ENCODE peak calls at places on chromosomes 1 and 21, in nine cellular contexts. F is RWPE1; T is cardiac muscle cell; K is fibroblast of lung; M is K562; O is HL-60; E is AG04450; C is CD8-positive, alpha-beta T cell; V is pancreas. W is an unnamed sample.

GRCh38 chr1:3651939-3652537 is at the start of gene TP73:
- DNase-seq in K (peak; percentile 9), M (peak; percentile 78), O (no peak), E (no peak), F (no peak), V (no peak), T (no peak), C (no peak), W (no peak)

GRCh38 chr1:55233149-55233777 is 18.1 kb upstream of the USP24 start:
- DNase-seq in F (no peak), T (no peak), C (no peak), M (no peak), V (no peak), K (peak; percentile 13), O (no peak), E (no peak), W (no peak)

GRCh38 chr1:2638466-2639115 is 5.8 kb upstream of the MMEL1 start:
- DNase-seq in F (no peak), C (no peak), T (no peak), V (no peak), O (no peak), K (no peak), M (no peak), E (no peak), W (no peak)

GRCh38 chr1:16082283-16083038 is 9.0 kb upstream of the FAM131C start:
- DNase-seq in K (peak; percentile 37), M (peak; percentile 89), T (peak; percentile 79), V (no peak), E (no peak), F (peak; percentile 68), O (no peak), C (peak; percentile 65), W (peak; percentile 20)

GRCh38 chr1:160541622-160542302 is 18.7 kb upstream of the SLAMF6 start:
- DNase-seq in V (no peak), O (no peak), M (peak; percentile 33), E (no peak), K (no peak), C (no peak), F (no peak), T (no peak), W (no peak)

GRCh38 chr1:181669209-181669608 is 185.9 kb downstream of the CACNA1E start:
- DNase-seq in C (no peak), K (peak; percentile 31), O (no peak), E (no peak), V (no peak), T (no peak), M (no peak), F (peak; percentile 54), W (no peak)

GRCh38 chr21:34270406-34270805 is 93.4 kb upstream of the KCNE2 start:
- DNase-seq in K (no peak), T (no peak), C (no peak), M (no peak), O (no peak), V (no peak), F (no peak), E (no peak), W (no peak)

GRCh38 chr1:172637522-172637921 is 21.4 kb upstream of the FASLG start:
- DNase-seq in M (peak; percentile 79), T (no peak), V (no peak), C (no peak), K (peak; percentile 97), F (peak; percentile 52), O (no peak), E (peak; percentile 55), W (no peak)

GRCh38 chr1:31421404-31422040 is 8.5 kb downstream of the SERINC2 start:
- DNase-seq in O (no peak), T (peak; percentile 62), C (no peak), V (no peak), F (no peak), E (no peak), M (peak; percentile 53), K (peak; percentile 28), W (no peak)

GRCh38 chr1:18939398-18940302 is 16.8 kb downstream of the IFFO2 start:
- DNase-seq in K (peak; percentile 72), E (no peak), V (no peak), T (no peak), M (no peak), F (peak; percentile 75), O (no peak), C (no peak), W (no peak)

GRCh38 chr1:61052393-61053280 is 29.7 kb upstream of the NFIA start:
- DNase-seq in O (no peak), F (no peak), C (no peak), M (peak; percentile 58), K (no peak), T (peak; percentile 52), E (no peak), V (no peak), W (no peak)

GRCh38 chr1:100523038-100523649 is 14.8 kb upstream of the GPR88 start:
- DNase-seq in K (no peak), E (no peak), C (no peak), M (no peak), O (peak; percentile 79), T (no peak), F (no peak), V (no peak), W (no peak)

GRCh38 chr1:156430305-156430704 is 61.3 kb downstream of the RHBG start:
- DNase-seq in C (no peak), E (no peak), K (no peak), M (no peak), O (no peak), V (no peak), F (no peak), T (peak; percentile 46), W (peak; percentile 57)

GRCh38 chr1:50978852-50979781 is 9.1 kb downstream of the CDKN2C start:
- DNase-seq in O (no peak), T (no peak), F (no peak), C (peak; percentile 16), K (no peak), E (no peak), V (peak; percentile 32), M (peak; percentile 80), W (no peak)

GRCh38 chr21:43611598-43612369 is 47.5 kb downstream of the HSF2BP start:
- DNase-seq in V (peak; percentile 41), K (no peak), O (peak; percentile 4), E (peak; percentile 82), F (peak; percentile 42), M (peak; percentile 80), C (peak; percentile 7), T (peak; percentile 73), W (no peak)

GRCh38 chr1:181675091-181675490 is 191.8 kb downstream of the CACNA1E start:
- DNase-seq in C (no peak), O (no peak), K (no peak), V (no peak), F (no peak), M (no peak), E (no peak), T (no peak), W (no peak)

GRCh38 chr1:152442765-152443164 is 28.7 kb upstream of the CRNN start:
- DNase-seq in M (no peak), K (peak; percentile 45), E (no peak), F (peak; percentile 61), C (no peak), T (no peak), O (no peak), V (no peak), W (no peak)

GRCh38 chr1:182806015-182806678 is 16.6 kb downstream of the NPL start:
- DNase-seq in T (peak; percentile 18), C (no peak), E (no peak), M (peak; percentile 62), V (no peak), K (no peak), F (no peak), O (no peak), W (no peak)

GRCh38 chr1:229869687-229870086 is 197.4 kb upstream of the GALNT2 start:
- DNase-seq in T (no peak), V (no peak), K (no peak), M (no peak), O (no peak), E (no peak), C (no peak), F (no peak), W (no peak)
- H3K27ac ChIP-seq in T (no peak overlapping the region), V (no peak overlapping the region), K (no peak overlapping the region), M (no peak overlapping the region), O (no peak overlapping the region), E (no peak overlapping the region), C (no peak overlapping the region), F (no peak overlapping the region), W (no peak overlapping the region)

GRCh38 chr1:17550684-17551584 is 11.4 kb downstream of the ARHGEF10L start:
- DNase-seq in V (peak; percentile 27), F (no peak), T (no peak), O (no peak), M (no peak), C (no peak), K (peak; percentile 36), E (no peak), W (no peak)
- H3K27ac ChIP-seq in V (peak overlapping the region; percentile 32), F (no peak overlapping the region), T (no peak overlapping the region), O (no peak overlapping the region), M (no peak overlapping the region), C (no peak overlapping the region), K (peak overlapping the region; percentile 46), E (peak overlapping the region; percentile 34), W (no peak overlapping the region)

GRCh38 chr1:41474490-41475271 is 9.8 kb downstream of the EDN2 start:
- DNase-seq in F (peak; percentile 42), T (no peak), E (no peak), V (peak; percentile 64), O (no peak), K (peak; percentile 47), C (no peak), M (no peak), W (peak; percentile 45)

GRCh38 chr1:41475346-41475745 is 9.1 kb downstream of the EDN2 start:
- DNase-seq in O (no peak), F (no peak), T (no peak), M (no peak), K (no peak), E (no peak), V (no peak), C (no peak), W (no peak)

GRCh38 chr1:41475859-41476567 is 8.5 kb downstream of the EDN2 start:
- DNase-seq in V (no peak), K (peak; percentile 73), O (no peak), F (no peak), M (no peak), C (no peak), E (no peak), T (no peak), W (no peak)

GRCh38 chr1:41478118-41478748 is 6.2 kb downstream of the EDN2 start:
- DNase-seq in M (no peak), E (no peak), O (no peak), K (no peak), T (no peak), F (no peak), V (no peak), C (no peak), W (no peak)

GRCh38 chr1:41476807-41477361 is 7.6 kb downstream of the EDN2 start:
- DNase-seq in C (no peak), F (no peak), V (peak; percentile 83), T (no peak), M (no peak), K (no peak), O (no peak), E (no peak), W (no peak)
- H3K27ac ChIP-seq in C (no peak overlapping the region), F (peak overlapping the region; percentile 99), V (peak overlapping the region; percentile 52), T (no peak overlapping the region), M (no peak overlapping the region), K (no peak overlapping the region), O (no peak overlapping the region), E (no peak overlapping the region), W (no peak overlapping the region)

DNA sequence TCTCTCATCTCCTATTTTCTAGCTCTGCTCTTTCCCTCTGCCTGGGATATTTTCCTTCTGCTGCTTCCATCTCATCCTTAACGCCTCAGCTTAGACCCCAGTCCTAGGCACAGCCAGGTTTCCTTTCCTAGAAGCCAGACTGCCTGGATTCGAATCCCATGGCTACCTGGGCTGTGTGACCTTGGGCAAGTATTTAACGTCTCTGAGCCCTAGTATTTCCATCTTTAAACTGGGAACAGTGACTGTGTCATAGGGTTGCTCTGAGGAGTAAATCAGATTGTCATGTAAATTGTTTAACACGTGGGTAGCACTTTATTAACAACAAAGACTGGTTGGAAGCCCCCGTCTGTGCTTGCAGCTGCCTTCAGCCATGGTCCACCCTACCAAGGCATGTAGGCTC is 18.4 kb downstream of the DHRS3 start:
- DNase-seq in E (no peak), O (no peak), V (no peak), M (no peak), F (no peak), K (no peak), C (no peak), T (no peak), W (no peak)
- H3K27ac ChIP-seq in E (peak overlapping the region; percentile 21), O (no peak overlapping the region), V (no peak overlapping the region), M (no peak overlapping the region), F (no peak overlapping the region), K (no peak overlapping the region), C (no peak overlapping the region), T (no peak overlapping the region), W (no peak overlapping the region)